ENCODE peak calls at places on chromosomes 12 and 14, in four cellular contexts. D is stimulated activated CD4-positive, alpha-beta T cell treated with anti-CD3 and anti-CD28 coated beads, Interleukin-12 subunit alpha, Interleukin-12 subunit beta, amount 100 ng/mL, for 4 hours; J is heart left ventricle; B is RCC 7860. P is an unnamed sample.

GRCh38 chr12:104626069-104626690 is 169.4 kb downstream of the CHST11 start:
- DNase-seq in D (no peak), J (no peak), B (no peak), P (no peak)

GRCh38 chr12:112389228-112389627 is 7.0 kb upstream of the HECTD4 start:
- DNase-seq in D (no peak), J (no peak), B (no peak), P (no peak)

GRCh38 chr12:47032644-47033043 is 46.8 kb upstream of the PCED1B start:
- DNase-seq in D (no peak), J (no peak), B (peak; percentile 41), P (peak; percentile 72)

GRCh38 chr12:25615119-25615518 is 62.0 kb upstream of the LMNTD1 start:
- DNase-seq in D (no peak), J (no peak), B (peak; percentile 64), P (no peak)

GRCh38 chr12:66877886-66878285 is 199.0 kb upstream of the GRIP1 start:
- DNase-seq in D (no peak), J (no peak), B (no peak), P (no peak)

GRCh38 chr14:99354166-99354875 is 82.3 kb upstream of the BCL11B start:
- DNase-seq in D (no peak), J (no peak), B (no peak), P (no peak)

GRCh38 chr14:94466706-94467370 is 9.2 kb downstream of the SERPINA9 start:
- DNase-seq in D (no peak), J (no peak), B (no peak), P (no peak)

GRCh38 chr12:17992002-17992656 is 97.9 kb downstream of the RERGL start:
- DNase-seq in D (no peak), J (no peak), B (peak; percentile 25), P (peak; percentile 59)

GRCh38 chr12:132444957-132445883 is 44.7 kb upstream of the FBRSL1 start:
- DNase-seq in D (peak; percentile 77), J (no peak), B (no peak), P (peak; percentile 95)

GRCh38 chr14:51963164-51963733 is 26.1 kb upstream of the RTRAF start:
- DNase-seq in D (no peak), J (no peak), B (no peak), P (no peak)

GRCh38 chr12:4271433-4272013 is 2.0 kb upstream of the CCND2 start:
- DNase-seq in D (no peak), J (no peak), B (no peak), P (no peak)

GRCh38 chr14:93126124-93126523 is 10.4 kb upstream of the ITPK1 start:
- DNase-seq in D (no peak), J (no peak), B (no peak), P (no peak)

GRCh38 chr12:42716521-42716920 is 127.0 kb upstream of the PRICKLE1 start:
- DNase-seq in D (no peak), J (no peak), B (peak; percentile 43), P (no peak)

P was measured in activated CD4-positive, alpha-beta T cell treated with anti-CD3 and anti-CD28 coated beads, Interleukin-2, amount 10 ng/mL, durations not matched to agents 24 days and 14 days.